ENCODE peak calls at places on chromosomes 12 and 14, in eight cellular contexts. One of them, this sample, is unnamed. For H3K9me3 and H3K36me3, the result is how much of the 10 kb centered on the place peaks cover.

GRCh38 chr14:42200951-42201350 is 594.3 kb downstream of the LRFN5 start:
- DNase-seq in tibial nerve: no peak
- DNase-seq in aorta: no peak
- DNase-seq in neural progenitor cell: no peak
- DNase-seq in mucosa of descending colon: no peak
- DNase-seq in body of pancreas: no peak
- DNase-seq in heart left ventricle: no peak
- DNase-seq in CD4-positive, alpha-beta memory T cell: no peak
- DNase-seq in this sample: no peak

GRCh38 chr14:35332517-35333346 is 40.5 kb downstream of the PSMA6 start:
- DNase-seq in tibial nerve: no peak
- DNase-seq in aorta: no peak
- DNase-seq in neural progenitor cell: no peak
- DNase-seq in mucosa of descending colon: peak
- DNase-seq in body of pancreas: no peak
- DNase-seq in heart left ventricle: no peak
- DNase-seq in CD4-positive, alpha-beta memory T cell: peak
- DNase-seq in this sample: no peak

GRCh38 chr14:56378046-56378445 is 201.6 kb upstream of the TMEM260 start:
- DNase-seq in tibial nerve: no peak
- DNase-seq in aorta: no peak
- DNase-seq in neural progenitor cell: no peak
- DNase-seq in mucosa of descending colon: no peak
- DNase-seq in body of pancreas: no peak
- DNase-seq in heart left ventricle: no peak
- DNase-seq in CD4-positive, alpha-beta memory T cell: no peak
- DNase-seq in this sample: no peak

GRCh38 chr12:28388879-28389278 is 198.6 kb downstream of the CCDC91 start:
- DNase-seq in tibial nerve: no peak
- DNase-seq in aorta: no peak
- DNase-seq in neural progenitor cell: no peak
- DNase-seq in mucosa of descending colon: no peak
- DNase-seq in body of pancreas: no peak
- DNase-seq in heart left ventricle: no peak
- DNase-seq in CD4-positive, alpha-beta memory T cell: no peak
- DNase-seq in this sample: no peak

GRCh38 chr14:21476526-21476924 is 234 bp downstream of the RAB2B start:
- DNase-seq in tibial nerve: peak
- DNase-seq in aorta: peak
- DNase-seq in neural progenitor cell: peak
- DNase-seq in mucosa of descending colon: peak
- DNase-seq in body of pancreas: peak
- DNase-seq in heart left ventricle: peak
- DNase-seq in CD4-positive, alpha-beta memory T cell: no peak
- DNase-seq in this sample: no peak

GRCh38 chr12:48002179-48002601 is 2.1 kb downstream of the COL2A1 start:
- DNase-seq in tibial nerve: no peak
- DNase-seq in aorta: no peak
- DNase-seq in neural progenitor cell: peak
- DNase-seq in mucosa of descending colon: no peak
- DNase-seq in body of pancreas: no peak
- DNase-seq in heart left ventricle: no peak
- DNase-seq in CD4-positive, alpha-beta memory T cell: no peak
- DNase-seq in this sample: no peak

GRCh38 chr12:41917181-41917580 is 227.5 kb downstream of the GXYLT1 start:
- DNase-seq in tibial nerve: no peak
- DNase-seq in aorta: no peak
- DNase-seq in neural progenitor cell: no peak
- DNase-seq in mucosa of descending colon: no peak
- DNase-seq in body of pancreas: no peak
- DNase-seq in heart left ventricle: no peak
- DNase-seq in CD4-positive, alpha-beta memory T cell: no peak
- DNase-seq in this sample: no peak

GRCh38 chr12:130401703-130402102 is 64.0 kb downstream of the PIWIL1 start:
- DNase-seq in tibial nerve: no peak
- DNase-seq in aorta: no peak
- DNase-seq in neural progenitor cell: peak
- DNase-seq in mucosa of descending colon: no peak
- DNase-seq in body of pancreas: no peak
- DNase-seq in heart left ventricle: no peak
- DNase-seq in CD4-positive, alpha-beta memory T cell: no peak
- DNase-seq in this sample: no peak

GRCh38 chr14:75022655-75023054 is 19.9 kb downstream of the EIF2B2 start:
- DNase-seq in tibial nerve: no peak
- DNase-seq in aorta: no peak
- DNase-seq in neural progenitor cell: peak
- DNase-seq in mucosa of descending colon: no peak
- DNase-seq in body of pancreas: no peak
- DNase-seq in heart left ventricle: peak
- DNase-seq in CD4-positive, alpha-beta memory T cell: no peak
- DNase-seq in this sample: no peak

GRCh38 chr14:70707138-70708038 is 65.7 kb downstream of the TTC9 start:
- DNase-seq in tibial nerve: no peak
- DNase-seq in aorta: no peak
- DNase-seq in neural progenitor cell: no peak
- DNase-seq in mucosa of descending colon: no peak
- DNase-seq in body of pancreas: peak
- DNase-seq in heart left ventricle: no peak
- DNase-seq in CD4-positive, alpha-beta memory T cell: no peak
- DNase-seq in this sample: no peak

GRCh38 chr12:43786899-43787693 is 19.0 kb downstream of the TWF1 start:
- DNase-seq in tibial nerve: no peak
- DNase-seq in aorta: no peak
- DNase-seq in neural progenitor cell: no peak
- DNase-seq in mucosa of descending colon: no peak
- DNase-seq in body of pancreas: no peak
- DNase-seq in heart left ventricle: no peak
- DNase-seq in CD4-positive, alpha-beta memory T cell: no peak
- DNase-seq in this sample: no peak

GRCh38 chr12:52284562-52285171 is 6.7 kb downstream of the KRT81 start:
- DNase-seq in tibial nerve: no peak
- DNase-seq in aorta: no peak
- DNase-seq in neural progenitor cell: no peak
- DNase-seq in mucosa of descending colon: no peak
- DNase-seq in body of pancreas: no peak
- DNase-seq in heart left ventricle: no peak
- DNase-seq in CD4-positive, alpha-beta memory T cell: no peak
- DNase-seq in this sample: no peak

GRCh38 chr14:58716706-58717105 is 78.9 kb downstream of the DACT1 start:
- DNase-seq in tibial nerve: no peak
- DNase-seq in aorta: no peak
- DNase-seq in neural progenitor cell: no peak
- DNase-seq in mucosa of descending colon: no peak
- DNase-seq in body of pancreas: no peak
- DNase-seq in heart left ventricle: no peak
- DNase-seq in CD4-positive, alpha-beta memory T cell: no peak
- DNase-seq in this sample: no peak

GRCh38 chr12:70400124-70400523 is 34.0 kb downstream of the KCNMB4 start:
- DNase-seq in tibial nerve: no peak
- DNase-seq in aorta: no peak
- DNase-seq in neural progenitor cell: no peak
- DNase-seq in mucosa of descending colon: no peak
- DNase-seq in body of pancreas: no peak
- DNase-seq in heart left ventricle: no peak
- DNase-seq in CD4-positive, alpha-beta memory T cell: no peak
- DNase-seq in this sample: no peak

GRCh38 chr12:66497000-66497897 is 181.6 kb downstream of the GRIP1 start:
- DNase-seq in tibial nerve: no peak
- DNase-seq in aorta: no peak
- DNase-seq in neural progenitor cell: no peak
- DNase-seq in mucosa of descending colon: no peak
- DNase-seq in body of pancreas: no peak
- DNase-seq in heart left ventricle: no peak
- DNase-seq in CD4-positive, alpha-beta memory T cell: no peak
- DNase-seq in this sample: no peak

DNA sequence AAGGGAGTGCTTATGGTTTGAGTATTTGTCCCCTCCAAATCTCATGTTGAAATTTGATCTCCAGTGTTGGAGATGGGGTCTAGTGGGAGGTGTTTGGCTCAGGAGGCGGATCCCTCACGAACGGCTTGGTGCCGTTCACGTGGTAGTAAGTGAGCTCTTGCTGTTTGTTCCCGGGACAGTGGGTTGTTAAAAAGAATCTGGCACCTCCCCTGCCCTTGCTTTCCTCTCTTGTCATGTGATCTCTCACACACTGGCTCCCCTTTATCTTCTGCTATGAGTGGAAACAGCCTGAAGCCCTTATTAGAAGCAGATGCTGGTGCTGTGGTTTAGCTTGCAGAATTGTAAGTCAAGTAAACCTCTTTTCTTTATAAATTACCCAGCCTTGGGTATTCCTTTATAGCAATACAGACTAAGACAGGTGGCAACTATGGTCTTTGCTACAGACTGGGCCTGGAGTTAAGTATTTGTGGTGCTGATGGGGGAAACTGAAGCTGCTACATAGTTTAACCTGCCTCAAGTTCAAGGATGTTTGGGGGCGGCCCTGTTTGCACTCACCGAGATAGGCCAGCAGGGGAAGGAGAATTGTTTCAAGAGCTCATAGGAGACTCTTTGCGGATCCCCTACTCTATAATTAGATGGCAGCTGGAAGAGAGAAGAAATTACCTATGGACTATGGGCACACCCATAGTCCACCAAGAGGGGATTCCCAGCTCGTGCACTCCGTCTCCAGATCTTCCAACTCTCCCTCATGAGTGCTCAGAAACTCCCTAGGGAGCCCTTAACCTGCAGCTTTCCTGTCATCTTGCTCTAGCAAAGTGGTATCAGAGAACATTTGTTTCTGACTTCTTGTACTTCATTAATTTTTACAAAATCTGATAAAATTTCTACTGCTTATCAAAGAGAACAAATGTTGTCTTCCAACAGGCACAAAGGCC is 164.6 kb downstream of the SLC15A5 start:
- DNase-seq in tibial nerve: no peak
- DNase-seq in aorta: no peak
- DNase-seq in neural progenitor cell: peak
- DNase-seq in mucosa of descending colon: no peak
- DNase-seq in body of pancreas: no peak
- DNase-seq in heart left ventricle: peak
- DNase-seq in CD4-positive, alpha-beta memory T cell: no peak
- DNase-seq in this sample: no peak
- H3K4me3 ChIP-seq in tibial nerve: no peak
- H3K4me3 ChIP-seq in aorta: no peak
- H3K4me3 ChIP-seq in neural progenitor cell: peak
- H3K4me3 ChIP-seq in mucosa of descending colon: no peak
- H3K4me3 ChIP-seq in body of pancreas: no peak
- H3K4me3 ChIP-seq in heart left ventricle: no peak
- H3K4me3 ChIP-seq in CD4-positive, alpha-beta memory T cell: no peak
- H3K4me3 ChIP-seq in this sample: no peak

DNA sequence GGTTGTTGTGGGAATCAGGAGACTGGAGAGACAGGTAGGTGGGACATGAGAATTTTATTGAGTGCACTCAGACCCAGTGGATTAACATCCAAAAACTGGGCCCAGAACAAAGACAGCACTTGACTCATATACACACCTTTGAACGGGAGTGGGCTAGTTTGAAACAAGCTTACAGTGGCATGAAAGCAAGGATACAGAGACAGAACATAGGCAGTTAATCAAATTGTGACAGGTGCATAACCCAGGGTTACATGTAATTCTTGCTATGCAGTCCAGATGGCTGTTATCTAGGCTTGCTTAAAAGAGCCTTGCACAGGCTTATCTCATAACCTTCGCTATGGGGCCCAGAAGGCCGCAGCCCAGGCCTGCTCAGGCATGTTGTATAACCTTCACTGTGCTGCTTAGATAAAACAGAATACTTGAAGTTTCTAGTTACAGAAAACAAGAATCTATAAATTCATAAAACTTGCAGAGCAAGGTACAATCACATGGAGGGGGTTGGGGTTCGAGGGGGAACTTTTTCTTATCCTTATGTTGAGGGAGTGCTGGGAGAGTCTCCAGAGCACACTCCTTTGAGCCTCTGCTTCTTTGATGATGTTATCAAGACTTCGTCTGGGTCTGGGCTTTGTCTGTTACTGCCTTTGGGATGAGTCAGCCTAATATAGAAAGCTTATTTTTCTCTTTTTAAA is 81.7 kb downstream of the TNFAIP2 start:
- DNase-seq in tibial nerve: no peak
- DNase-seq in aorta: no peak
- DNase-seq in neural progenitor cell: no peak
- DNase-seq in mucosa of descending colon: no peak
- DNase-seq in body of pancreas: no peak
- DNase-seq in heart left ventricle: no peak
- DNase-seq in CD4-positive, alpha-beta memory T cell: no peak
- DNase-seq in this sample: no peak
- H3K9me3 ChIP-seq in tibial nerve: under half
- H3K9me3 ChIP-seq in aorta: under half
- H3K9me3 ChIP-seq in neural progenitor cell: under half
- H3K9me3 ChIP-seq in mucosa of descending colon: under half
- H3K9me3 ChIP-seq in body of pancreas: under half
- H3K9me3 ChIP-seq in heart left ventricle: under half
- H3K9me3 ChIP-seq in CD4-positive, alpha-beta memory T cell: under half
- H3K9me3 ChIP-seq in this sample: under half

DNA sequence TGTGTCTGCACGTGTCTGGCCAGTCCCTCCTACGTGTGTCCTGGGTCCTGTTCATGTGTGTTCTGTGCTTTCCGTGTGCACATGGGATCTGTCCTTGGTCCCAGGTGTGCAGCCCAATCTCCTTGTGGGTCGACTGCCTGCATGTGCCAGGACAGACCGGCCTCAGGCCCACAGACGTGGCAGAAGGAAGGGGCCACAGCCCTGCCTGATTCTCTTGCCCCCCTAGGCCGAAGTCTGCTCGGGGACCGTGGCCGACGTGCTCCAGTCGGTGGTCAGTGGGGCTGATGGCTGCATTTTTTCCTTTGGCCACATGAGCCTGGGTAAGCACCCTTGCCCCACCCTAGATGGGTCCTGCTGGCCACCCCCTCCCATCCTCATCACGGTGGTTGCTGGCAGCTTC is 34.0 kb downstream of the KIF26A start:
- DNase-seq in tibial nerve: no peak
- DNase-seq in aorta: no peak
- DNase-seq in neural progenitor cell: no peak
- DNase-seq in mucosa of descending colon: no peak
- DNase-seq in body of pancreas: no peak
- DNase-seq in heart left ventricle: no peak
- DNase-seq in CD4-positive, alpha-beta memory T cell: no peak
- DNase-seq in this sample: no peak
- H3K36me3 ChIP-seq in tibial nerve: under half
- H3K36me3 ChIP-seq in aorta: under half
- H3K36me3 ChIP-seq in neural progenitor cell: under half
- H3K36me3 ChIP-seq in mucosa of descending colon: under half
- H3K36me3 ChIP-seq in body of pancreas: under half
- H3K36me3 ChIP-seq in heart left ventricle: under half
- H3K36me3 ChIP-seq in CD4-positive, alpha-beta memory T cell: under half
- H3K36me3 ChIP-seq in this sample: under half

DNA sequence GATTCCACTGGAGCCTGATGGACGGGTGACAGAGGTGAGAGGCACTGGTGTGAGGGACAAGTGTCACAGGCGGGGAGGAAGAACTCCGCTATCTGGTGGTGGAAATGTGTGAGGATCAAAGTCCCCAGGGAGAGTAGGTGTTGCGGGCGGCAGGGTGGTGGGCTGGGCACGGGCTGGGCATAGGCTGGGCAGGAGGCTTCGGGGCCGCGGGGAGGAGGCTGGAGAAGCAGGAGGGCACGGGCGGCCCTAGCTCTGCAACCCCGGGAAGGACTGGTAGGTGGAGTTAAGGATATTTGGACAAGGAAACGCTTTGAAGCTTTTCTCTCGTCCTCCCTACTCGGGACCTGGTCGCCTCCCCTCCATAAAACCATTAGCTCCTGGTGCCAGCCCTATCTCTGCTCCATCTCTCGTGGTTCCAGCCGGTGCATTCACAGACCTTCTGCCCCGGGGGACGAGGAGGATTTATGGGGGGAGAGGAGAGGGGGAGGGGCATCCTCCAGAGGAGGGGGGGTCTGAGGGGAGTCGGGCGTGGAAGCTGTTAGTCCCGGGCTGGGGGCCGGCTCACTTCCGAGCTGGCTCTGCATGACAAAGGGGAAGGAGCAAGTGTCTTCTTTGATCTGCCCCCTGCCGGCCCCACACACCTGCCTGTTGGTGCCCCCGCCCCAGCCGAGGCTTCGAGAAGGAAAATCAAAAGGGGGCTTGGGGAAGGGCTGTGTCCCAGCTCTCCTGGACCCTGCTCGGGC is 478 bp downstream of the WNT5B start:
- DNase-seq in tibial nerve: no peak
- DNase-seq in aorta: no peak
- DNase-seq in neural progenitor cell: peak
- DNase-seq in mucosa of descending colon: peak
- DNase-seq in body of pancreas: no peak
- DNase-seq in heart left ventricle: no peak
- DNase-seq in CD4-positive, alpha-beta memory T cell: no peak
- DNase-seq in this sample: no peak
- H3K4me3 ChIP-seq in tibial nerve: peak
- H3K4me3 ChIP-seq in aorta: peak
- H3K4me3 ChIP-seq in neural progenitor cell: peak
- H3K4me3 ChIP-seq in mucosa of descending colon: no peak
- H3K4me3 ChIP-seq in body of pancreas: no peak
- H3K4me3 ChIP-seq in heart left ventricle: peak
- H3K4me3 ChIP-seq in CD4-positive, alpha-beta memory T cell: no peak
- H3K4me3 ChIP-seq in this sample: peak